ENCODE peak calls at places on chromosomes 3 and 15, in six cellular contexts. M, X, B, O, F and C are unnamed samples.

GRCh38 chr3:33113772-33114621 is at the start of gene CRTAP:
- DNase-seq in O (peak; percentile 98), X (peak; percentile 90), M (peak; percentile 90), F (peak; percentile 94), B (peak; percentile 87), C (peak; percentile 86)

GRCh38 chr15:33612721-33613304 is 302.0 kb downstream of the RYR3 start:
- DNase-seq in F (peak; percentile 29), B (no peak), O (no peak), M (no peak), X (no peak), C (no peak)

GRCh38 chr3:120909602-120909878 is 1.5 kb downstream of the STXBP5L start:
- DNase-seq in B (no peak), F (peak; percentile 51), X (no peak), O (peak; percentile 6), M (no peak), C (peak; percentile 33)

GRCh38 chr15:76626611-76627010 is 278.5 kb downstream of the SCAPER start:
- DNase-seq in X (no peak), B (no peak), F (no peak), O (no peak), M (no peak), C (no peak)

GRCh38 chr3:11721114-11721440 is 77.4 kb upstream of the VGLL4 start:
- DNase-seq in F (no peak), O (peak; percentile 16), B (no peak), X (no peak), M (no peak), C (no peak)

GRCh38 chr3:70854108-70854507 is 541.7 kb upstream of the MDFIC2 start:
- DNase-seq in X (no peak), M (no peak), B (no peak), F (peak; percentile 26), O (no peak), C (no peak)

GRCh38 chr15:36896949-36897348 is 203.4 kb downstream of the MEIS2 start:
- DNase-seq in X (peak; percentile 44), O (no peak), F (no peak), M (no peak), B (no peak), C (no peak)

GRCh38 chr15:45114076-45114750 is at the start of the genes DUOX2 and DUOXA2:
- DNase-seq in M (no peak), O (no peak), B (no peak), X (peak; percentile 26), F (peak; percentile 31), C (peak; percentile 48)

GRCh38 chr3:39707314-39707909 is 102.0 kb upstream of the MYRIP start:
- DNase-seq in F (peak; percentile 68), M (peak; percentile 10), O (no peak), B (peak; percentile 48), X (no peak), C (no peak)

GRCh38 chr15:62326460-62327011 is 161.5 kb upstream of the C2CD4B start:
- DNase-seq in M (no peak), O (no peak), B (no peak), F (no peak), X (no peak), C (no peak)

GRCh38 chr15:66703540-66703941 is 1.5 kb downstream of the SMAD6 start:
- DNase-seq in F (peak; percentile 35), B (peak; percentile 64), M (no peak), X (no peak), O (peak; percentile 60), C (peak; percentile 66)

GRCh38 chr3:99633887-99634558 is 4.4 kb upstream of the COL8A1 start:
- DNase-seq in M (no peak), B (no peak), F (peak; percentile 43), O (no peak), X (no peak), C (no peak)

GRCh38 chr3:16945330-16945729 is 60.6 kb downstream of the PLCL2 start:
- DNase-seq in F (no peak), B (no peak), X (no peak), M (no peak), O (no peak), C (no peak)

GRCh38 chr3:13229291-13229949 is 156.2 kb upstream of the IQSEC1 start:
- DNase-seq in F (peak; percentile 87), X (peak; percentile 69), O (no peak), B (no peak), M (no peak), C (no peak)

GRCh38 chr15:77504310-77504709 is 83.6 kb downstream of the HMG20A start:
- DNase-seq in X (no peak), F (no peak), M (no peak), O (peak; percentile 40), B (no peak), C (no peak)

DNA sequence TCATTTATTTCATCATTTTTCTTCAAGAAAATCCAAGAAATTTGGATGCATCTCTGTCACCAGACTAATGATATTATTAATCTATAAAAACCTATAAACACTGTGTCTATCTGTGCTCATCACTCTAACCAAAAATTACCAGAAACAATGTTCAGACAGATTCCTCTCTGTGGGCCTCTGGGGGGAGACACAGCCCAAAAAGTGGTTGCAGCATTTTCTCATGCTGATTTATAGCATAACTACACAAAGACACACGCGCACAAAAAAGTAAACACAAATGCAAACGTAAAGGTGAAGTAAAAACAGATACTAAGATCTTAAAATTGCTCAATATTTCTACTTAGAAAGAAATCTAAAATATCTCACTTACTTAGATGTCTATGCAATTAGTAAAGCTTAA is 976.0 kb downstream of the GBE1 start:
- DNase-seq in B (no peak), F (peak; percentile 32), M (no peak), X (peak; percentile 67), O (no peak), C (no peak)
- TF ChIP-seq CTCF in B (no peak), F (peak; percentile 65), M (no peak), X (peak; percentile 46), O (no peak), C (no peak)

GRCh38 chr3:75180235-75180944 is 483.7 kb upstream of the FRG2C start:
- DNase-seq in F (no peak), O (no peak), B (no peak), X (no peak), M (no peak), C (no peak)
- TF ChIP-seq CTCF in F (no peak), O (no peak), B (no peak), X (no peak), M (no peak), C (no peak)

GRCh38 chr3:126939347-126939735 is 43.6 kb upstream of the PLXNA1 start:
- DNase-seq in O (no peak), X (no peak), M (no peak), B (no peak), F (peak; percentile 34), C (no peak)
- TF ChIP-seq CTCF in O (no peak), X (peak; percentile 59), M (no peak), B (peak; percentile 13), F (peak; percentile 38), C (no peak)

DNA sequence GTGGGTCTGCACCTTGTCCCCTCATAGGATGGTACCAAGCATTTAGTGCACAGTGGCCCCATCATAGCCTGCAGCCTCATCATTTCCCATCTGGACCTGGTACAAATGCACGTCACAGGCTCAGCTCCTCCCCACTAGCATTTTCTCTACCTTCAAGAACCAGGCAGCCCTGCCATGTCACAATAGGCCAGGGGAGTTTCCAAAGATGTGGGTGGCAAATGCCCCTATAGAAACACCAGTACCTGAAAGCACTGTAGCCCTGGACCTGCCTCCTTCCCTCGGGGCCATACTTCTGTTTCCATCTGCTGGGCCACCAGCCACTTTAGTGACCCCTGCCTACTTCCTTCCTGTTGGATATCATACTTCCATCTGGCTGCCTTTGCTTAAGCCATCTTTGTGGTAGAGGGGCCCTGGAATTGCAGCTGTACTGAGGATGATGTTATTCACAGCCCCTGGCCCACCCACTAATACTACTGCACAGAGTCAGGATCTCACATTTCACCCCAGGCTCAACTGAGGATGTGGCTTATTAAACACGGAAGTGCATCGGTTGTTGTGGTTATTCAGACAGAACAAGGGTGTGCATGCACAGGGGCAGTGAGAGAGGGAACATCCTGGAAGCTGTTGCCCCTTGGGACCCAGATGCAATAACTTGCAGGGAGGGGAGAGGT is 3.8 kb downstream of the TCTA start:
- DNase-seq in X (no peak), F (no peak), M (no peak), O (no peak), B (peak; percentile 60), C (no peak)
- TF ChIP-seq CTCF in X (no peak), F (no peak), M (no peak), O (no peak), B (no peak), C (no peak)

DNA sequence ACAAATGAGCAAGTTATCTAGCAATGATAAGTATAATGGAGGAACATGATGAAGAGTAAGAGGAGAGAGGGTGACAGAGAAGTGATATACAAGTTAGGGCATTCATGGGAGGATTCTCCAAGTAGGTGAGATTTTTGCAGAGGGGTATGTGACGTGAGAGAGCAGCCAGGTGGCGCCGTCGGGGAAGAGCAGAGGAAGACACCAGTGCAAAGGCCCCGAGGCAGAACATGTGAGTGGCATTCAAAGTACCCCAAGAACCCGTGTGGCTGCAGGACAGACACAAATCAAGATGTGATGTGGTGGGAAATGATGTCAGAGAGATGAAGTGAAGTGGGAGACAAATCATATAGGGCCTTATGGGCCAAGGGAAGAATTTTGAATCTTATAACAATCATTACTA is 81.8 kb upstream of the GRM7 start:
- DNase-seq in O (no peak), F (no peak), X (no peak), B (no peak), M (no peak), C (no peak)
- TF ChIP-seq CTCF in O (no peak), F (no peak), X (peak; percentile 28), B (no peak), M (no peak), C (no peak)

GRCh38 chr15:57553526-57553925 is 38.2 kb upstream of the MYZAP start:
- DNase-seq in O (no peak), M (no peak), B (no peak), F (peak; percentile 35), X (peak; percentile 60), C (no peak)
- TF ChIP-seq CTCF in O (no peak), M (no peak), B (no peak), F (no peak), X (peak; percentile 51), C (no peak)

GRCh38 chr3:79490165-79491028 is 277.4 kb downstream of the ROBO1 start:
- DNase-seq in F (peak; percentile 29), X (no peak), M (no peak), O (peak; percentile 86), B (no peak), C (no peak)
- TF ChIP-seq CTCF in F (peak; percentile 38), X (no peak), M (peak; percentile 13), O (no peak), B (no peak), C (no peak)